ENCODE peak calls at places on chromosome 12, in five cellular contexts. C, X, E, N and Y are unnamed samples.
A peak's percentile ranks its signal among the peaks of the same experiment; 100 is the strongest.

GRCh38 chr12:88729196-88729595 is 148.9 kb upstream of the KITLG start:
- DNase-seq in C (no peak), X (no peak), E (no peak), N (no peak), Y (no peak)

GRCh38 chr12:78331764-78332163 is 501.1 kb downstream of the NAV3 start:
- DNase-seq in C (no peak), X (no peak), E (no peak), N (no peak), Y (no peak)

GRCh38 chr12:96472384-96472783 is 17.0 kb upstream of the CFAP54 start:
- DNase-seq in C (no peak), X (no peak), E (no peak), N (no peak), Y (no peak)

GRCh38 chr12:107439101-107439738 is 246.4 kb upstream of the PWP1 start:
- DNase-seq in C (no peak), X (no peak), E (no peak), N (no peak), Y (no peak)

GRCh38 chr12:65821336-65821735 is 2.9 kb upstream of the HMGA2 start:
- DNase-seq in C (no peak), X (peak; percentile 72), E (no peak), N (no peak), Y (no peak)

GRCh38 chr12:88638956-88639355 is 58.7 kb upstream of the KITLG start:
- DNase-seq in C (no peak), X (peak; percentile 77), E (no peak), N (no peak), Y (no peak)

GRCh38 chr12:89267404-89267803 is 84.9 kb downstream of the DUSP6 start:
- DNase-seq in C (no peak), X (no peak), E (no peak), N (no peak), Y (no peak)

GRCh38 chr12:113093409-113094101 is 37.0 kb downstream of the DTX1 start:
- DNase-seq in C (no peak), X (no peak), E (no peak), N (no peak), Y (no peak)

GRCh38 chr12:23550753-23551152 is 398.7 kb downstream of the SOX5 start:
- DNase-seq in C (no peak), X (no peak), E (no peak), N (no peak), Y (no peak)

GRCh38 chr12:116495260-116495659 is 63.9 kb upstream of the MAP1LC3B2 start:
- DNase-seq in C (no peak), X (peak; percentile 32), E (no peak), N (no peak), Y (no peak)

GRCh38 chr12:104953323-104953722 is 4.8 kb downstream of the SLC41A2 start:
- DNase-seq in C (no peak), X (no peak), E (no peak), N (no peak), Y (no peak)

GRCh38 chr12:75877588-75878381 is 153.8 kb downstream of the PHLDA1 start:
- DNase-seq in C (no peak), X (peak; percentile 9), E (no peak), N (no peak), Y (no peak)

GRCh38 chr12:52126605-52127578 is 47.4 kb downstream of the SMIM41 start:
- DNase-seq in C (no peak), X (no peak), E (no peak), N (no peak), Y (no peak)

GRCh38 chr12:2944401-2945047 is 14.7 kb upstream of the TEAD4 start:
- DNase-seq in C (peak; percentile 58), X (no peak), E (peak; percentile 57), N (peak; percentile 80), Y (peak; percentile 94)

GRCh38 chr12:24111591-24111990 is 162.1 kb upstream of the SOX5 start:
- DNase-seq in C (no peak), X (peak; percentile 60), E (no peak), N (no peak), Y (no peak)

GRCh38 chr12:127363392-127363791 is 903.6 kb upstream of the TMEM132C start:
- DNase-seq in C (no peak), X (peak; percentile 23), E (no peak), N (no peak), Y (peak; percentile 60)

GRCh38 chr12:51547606-51548005 is 43.4 kb upstream of the SCN8A start:
- DNase-seq in C (no peak), X (no peak), E (no peak), N (no peak), Y (no peak)

GRCh38 chr12:1054103-1054838 is 63.2 kb downstream of the ERC1 start:
- DNase-seq in C (no peak), X (no peak), E (no peak), N (no peak), Y (no peak)

GRCh38 chr12:88308825-88309224 is 166.7 kb downstream of the TMTC3 start:
- DNase-seq in C (no peak), X (peak; percentile 97), E (no peak), N (no peak), Y (no peak)

GRCh38 chr12:106139422-106140141 is 828 bp upstream of the NUAK1 start:
- DNase-seq in C (no peak), X (peak; percentile 48), E (peak; percentile 76), N (peak; percentile 69), Y (peak; percentile 89)

GRCh38 chr12:62683724-62684501 is 217.3 kb downstream of the MON2 start:
- DNase-seq in C (no peak), X (no peak), E (peak; percentile 85), N (no peak), Y (no peak)

GRCh38 chr12:71477609-71478008 is 38.0 kb downstream of the LGR5 start:
- DNase-seq in C (no peak), X (no peak), E (no peak), N (no peak), Y (no peak)

GRCh38 chr12:117908411-117908810 is 60.4 kb downstream of the KSR2 start:
- DNase-seq in C (no peak), X (no peak), E (no peak), N (no peak), Y (no peak)

GRCh38 chr12:99212275-99212674 is 435.3 kb upstream of the GARIN6 start:
- DNase-seq in C (no peak), X (no peak), E (no peak), N (no peak), Y (no peak)